ENCODE peak calls at places on chromosomes 11 and 22, in four cellular contexts. H is T-helper 9 cell, J is A673, W is heart right ventricle. E is an unnamed sample.

GRCh38 chr11:20963596-20963995 is 294.2 kb downstream of the NELL1 start:
- DNase-seq in H (no peak), J (no peak), W (no peak), E (no peak)

GRCh38 chr11:117662255-117662654 is 134.8 kb downstream of the DSCAML1 start:
- DNase-seq in H (no peak), J (no peak), W (no peak), E (no peak)

GRCh38 chr11:57567210-57567511 is 311 bp downstream of the UBE2L6 start:
- DNase-seq in H (peak; percentile 17), J (peak; percentile 12), W (no peak), E (peak; percentile 23)

GRCh38 chr11:77589181-77589520 is 602 bp upstream of the AQP11 start:
- DNase-seq in H (no peak), J (no peak), W (no peak), E (no peak)

GRCh38 chr22:27150530-27150909 is 493.1 kb downstream of the MIAT start:
- DNase-seq in H (no peak), J (no peak), W (no peak), E (no peak)

GRCh38 chr11:7019500-7020182 is 505 bp downstream of the ZNF214 start:
- DNase-seq in H (no peak), J (no peak), W (peak; percentile 21), E (no peak)

GRCh38 chr11:61552108-61552635 is 28.7 kb downstream of the SYT7 start:
- DNase-seq in H (no peak), J (no peak), W (peak; percentile 49), E (no peak)

GRCh38 chr11:1218788-1219445 is 3.9 kb upstream of the MUC5B start:
- DNase-seq in H (no peak), J (no peak), W (peak; percentile 6), E (no peak)

GRCh38 chr11:66625752-66626149 is 9.3 kb downstream of the RBM14 start:
- DNase-seq in H (no peak), J (no peak), W (no peak), E (no peak)

GRCh38 chr11:86553322-86553721 is 119.1 kb downstream of the ME3 start:
- DNase-seq in H (no peak), J (no peak), W (no peak), E (no peak)

GRCh38 chr11:133951484-133952198 is 5.1 kb downstream of the IGSF9B start:
- DNase-seq in H (no peak), J (peak; percentile 70), W (no peak), E (no peak)

GRCh38 chr11:113281052-113281725 is 33.2 kb upstream of the TTC12 start:
- DNase-seq in H (no peak), J (no peak), W (no peak), E (no peak)

GRCh38 chr11:96014234-96014633 is 90.3 kb upstream of the MTMR2 start:
- DNase-seq in H (no peak), J (peak; percentile 57), W (no peak), E (peak; percentile 34)